ENCODE peak calls at places on chromosomes 3 and 15, in ten cellular contexts. Y, J, O, H, P, X, K, S, Z and W are unnamed samples. For H3K4me1, the result is how much of the 10 kb centered on the place peaks cover.

GRCh38 chr3:29152379-29152778 is 128.5 kb upstream of the RBMS3 start:
- DNase-seq in Y (no peak), J (no peak), O (no peak), H (no peak), P (no peak), X (no peak), K (no peak), S (peak), Z (peak), W (no peak)

GRCh38 chr3:36792342-36792741 is 28.0 kb upstream of the DCLK3 start:
- DNase-seq in Y (no peak), J (no peak), O (peak), H (peak), P (peak), X (no peak), K (no peak), S (peak), Z (peak), W (no peak)

GRCh38 chr3:109331692-109332091 is 5.7 kb downstream of the DPPA4 start:
- DNase-seq in Y (no peak), J (no peak), O (no peak), H (no peak), P (no peak), X (no peak), K (no peak), S (no peak), Z (no peak), W (no peak)

GRCh38 chr15:62439543-62440016 is 274.5 kb upstream of the C2CD4B start:
- DNase-seq in Y (no peak), J (no peak), O (no peak), H (no peak), P (no peak), X (no peak), K (no peak), S (no peak), Z (peak), W (no peak)

GRCh38 chr3:150928234-150928633 is 23.0 kb upstream of the MINDY4B start:
- DNase-seq in Y (no peak), J (no peak), O (no peak), H (no peak), P (no peak), X (no peak), K (no peak), S (no peak), Z (no peak), W (no peak)

GRCh38 chr3:101521251-101521701 is 8.3 kb upstream of the SENP7 start:
- DNase-seq in Y (peak), J (no peak), O (no peak), H (no peak), P (no peak), X (no peak), K (no peak), S (no peak), Z (no peak), W (no peak)

GRCh38 chr3:55091381-55092225 is 163.7 kb upstream of the LRTM1 start:
- DNase-seq in Y (no peak), J (no peak), O (no peak), H (no peak), P (peak), X (no peak), K (no peak), S (peak), Z (peak), W (no peak)

GRCh38 chr3:43019168-43019765 is 40.2 kb downstream of the GASK1A start:
- DNase-seq in Y (no peak), J (no peak), O (no peak), H (no peak), P (no peak), X (no peak), K (no peak), S (no peak), Z (no peak), W (no peak)

GRCh38 chr3:138197058-138197457 is 10.0 kb downstream of the ARMC8 start:
- DNase-seq in Y (no peak), J (no peak), O (no peak), H (peak), P (peak), X (no peak), K (peak), S (peak), Z (peak), W (no peak)

GRCh38 chr15:91193059-91193715 is 93.1 kb downstream of the SV2B start:
- DNase-seq in Y (no peak), J (no peak), O (no peak), H (no peak), P (no peak), X (no peak), K (no peak), S (no peak), Z (no peak), W (no peak)

GRCh38 chr3:15804553-15805095 is 6.8 kb upstream of the ANKRD28 start:
- DNase-seq in Y (no peak), J (no peak), O (no peak), H (no peak), P (peak), X (no peak), K (no peak), S (no peak), Z (no peak), W (no peak)

GRCh38 chr15:49370782-49371181 is 52.3 kb upstream of the FGF7 start:
- DNase-seq in Y (no peak), J (no peak), O (peak), H (no peak), P (no peak), X (no peak), K (no peak), S (peak), Z (peak), W (no peak)

GRCh38 chr15:91311986-91312385 is 211.9 kb downstream of the SV2B start:
- DNase-seq in Y (no peak), J (no peak), O (no peak), H (no peak), P (no peak), X (no peak), K (no peak), S (no peak), Z (no peak), W (no peak)

GRCh38 chr15:58564967-58565366 is 133.2 kb downstream of the LIPC start:
- DNase-seq in Y (no peak), J (no peak), O (no peak), H (no peak), P (no peak), X (no peak), K (no peak), S (no peak), Z (no peak), W (no peak)

GRCh38 chr15:62719316-62719715 is 323.2 kb upstream of the TPM1 start:
- DNase-seq in Y (no peak), J (no peak), O (no peak), H (peak), P (peak), X (no peak), K (no peak), S (no peak), Z (no peak), W (no peak)

GRCh38 chr3:87145553-87145952 is 81.6 kb upstream of the CHMP2B start:
- DNase-seq in Y (no peak), J (no peak), O (no peak), H (peak), P (no peak), X (no peak), K (no peak), S (peak), Z (peak), W (no peak)

GRCh38 chr15:57463360-57463759 is 87.1 kb downstream of the CGNL1 start:
- DNase-seq in Y (no peak), J (no peak), O (no peak), H (no peak), P (no peak), X (no peak), K (no peak), S (no peak), Z (no peak), W (no peak)

DNA sequence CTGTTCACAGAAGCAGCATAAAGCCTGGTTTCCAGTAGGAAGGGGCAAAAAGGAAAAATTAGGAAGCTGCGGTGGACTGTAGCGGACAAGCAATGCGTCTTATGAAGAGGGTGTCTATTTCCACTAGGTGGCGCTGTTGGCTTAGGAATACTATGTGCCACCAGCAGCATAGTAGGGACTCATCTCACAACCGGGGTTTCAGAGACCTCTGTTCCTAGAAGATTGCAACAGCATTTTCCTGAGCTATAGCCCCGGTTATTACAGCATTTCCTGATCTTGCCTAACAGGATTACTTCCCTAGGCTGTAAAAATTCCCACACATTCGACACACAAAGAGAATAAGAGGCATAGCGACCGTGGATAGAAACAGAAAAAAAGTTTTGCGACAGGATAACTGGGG is 683.0 kb downstream of the TBL1XR1 start:
- DNase-seq in Y (no peak), J (no peak), O (peak), H (peak), P (peak), X (no peak), K (no peak), S (peak), Z (peak), W (no peak)
- TF ChIP-seq CTCF in Y (no peak), J (peak), O (peak), H (peak), P (peak), X (peak), K (peak), S (peak), Z (peak), W (peak)

DNA sequence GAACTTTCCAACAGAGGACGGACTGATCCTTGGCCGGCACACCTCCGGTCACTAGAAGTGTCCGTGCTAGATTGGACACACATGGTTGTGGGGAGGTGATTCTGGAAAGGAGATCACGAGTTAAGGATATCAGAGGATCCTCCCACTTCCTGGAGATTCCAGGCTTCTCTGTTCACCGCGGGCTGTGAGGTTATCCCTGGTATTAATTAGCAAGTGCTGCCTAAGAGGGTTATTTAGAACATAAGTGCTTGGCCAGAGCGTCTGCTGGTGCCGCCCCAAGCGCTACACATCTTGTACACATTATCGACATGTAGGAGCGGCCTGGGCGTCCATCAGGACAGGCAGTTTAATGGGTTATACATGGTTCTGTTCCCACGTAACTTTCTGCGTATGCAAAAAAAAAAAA is 78.3 kb downstream of the CPN2 start:
- DNase-seq in Y (no peak), J (no peak), O (no peak), H (no peak), P (no peak), X (no peak), K (peak), S (no peak), Z (no peak), W (no peak)
- H3K4me1 ChIP-seq in Y (under half), J (half or more), O (under half), H (under half), P (under half), X (half or more), K (half or more), S (under half), Z (under half), W (under half)

GRCh38 chr3:141355242-141355641 is 13.1 kb upstream of the ZBTB38 start:
- DNase-seq in Y (no peak), J (no peak), O (no peak), H (no peak), P (no peak), X (no peak), K (no peak), S (no peak), Z (no peak), W (no peak)
- H3K4me3 ChIP-seq in Y (no peak), J (no peak), O (no peak), H (no peak), P (no peak), X (no peak), K (no peak), S (no peak), Z (no peak), W (no peak)

GRCh38 chr15:74240002-74240568 is 4.0 kb downstream of the CCDC33 start:
- DNase-seq in Y (no peak), J (no peak), O (peak), H (peak), P (peak), X (peak), K (peak), S (peak), Z (peak), W (peak)
- TF ChIP-seq CTCF in Y (no peak), J (peak), O (no peak), H (peak), P (peak), X (peak), K (peak), S (peak), Z (peak), W (peak)

DNA sequence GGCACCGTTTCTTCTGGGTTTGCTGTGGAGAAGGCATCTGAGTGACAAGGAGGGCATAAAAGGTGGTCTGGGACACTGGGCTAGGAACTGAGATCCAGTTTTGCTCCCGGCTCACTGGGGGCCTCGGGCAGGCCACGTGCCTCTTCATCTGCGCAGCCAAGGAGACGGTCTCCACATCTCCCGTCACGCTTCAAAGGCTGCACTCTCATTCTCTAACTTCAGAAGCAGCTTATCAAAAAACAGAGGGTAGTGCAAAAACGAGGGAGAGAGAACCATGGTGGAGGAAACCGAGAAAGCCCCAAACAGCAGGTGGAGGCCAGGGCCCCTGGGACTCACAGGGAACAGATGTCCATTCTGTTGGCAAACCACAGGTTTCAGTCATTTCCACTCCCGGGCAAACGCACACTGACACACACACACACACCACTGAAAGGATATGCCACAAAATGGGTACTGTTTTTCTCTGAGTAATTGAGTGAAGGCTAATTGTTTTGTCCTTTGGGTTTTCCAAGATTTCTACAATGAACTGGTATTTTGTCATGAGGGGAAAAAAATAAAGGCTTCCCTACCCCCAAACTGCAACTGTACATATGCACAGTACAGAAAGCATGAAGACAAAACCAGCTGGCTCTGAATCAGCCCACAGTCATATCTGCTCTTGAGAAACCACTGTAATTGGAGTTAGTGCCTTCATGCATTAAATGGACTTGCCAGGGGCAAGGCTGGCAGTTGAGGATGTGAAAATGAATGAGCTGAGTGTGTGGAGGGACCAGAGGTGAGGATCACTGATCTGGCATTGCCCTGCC is 71.9 kb downstream of the MGLL start:
- DNase-seq in Y (no peak), J (no peak), O (no peak), H (peak), P (peak), X (no peak), K (peak), S (peak), Z (peak), W (no peak)
- H3K4me1 ChIP-seq in Y (under half), J (half or more), O (under half), H (under half), P (half or more), X (half or more), K (under half), S (half or more), Z (under half), W (under half)

GRCh38 chr15:52673312-52673711 is 5.9 kb downstream of the ATOSA start:
- DNase-seq in Y (no peak), J (no peak), O (no peak), H (peak), P (no peak), X (no peak), K (no peak), S (peak), Z (no peak), W (no peak)
- H3K4me3 ChIP-seq in Y (no peak), J (no peak), O (no peak), H (no peak), P (no peak), X (no peak), K (no peak), S (no peak), Z (no peak), W (no peak)

DNA sequence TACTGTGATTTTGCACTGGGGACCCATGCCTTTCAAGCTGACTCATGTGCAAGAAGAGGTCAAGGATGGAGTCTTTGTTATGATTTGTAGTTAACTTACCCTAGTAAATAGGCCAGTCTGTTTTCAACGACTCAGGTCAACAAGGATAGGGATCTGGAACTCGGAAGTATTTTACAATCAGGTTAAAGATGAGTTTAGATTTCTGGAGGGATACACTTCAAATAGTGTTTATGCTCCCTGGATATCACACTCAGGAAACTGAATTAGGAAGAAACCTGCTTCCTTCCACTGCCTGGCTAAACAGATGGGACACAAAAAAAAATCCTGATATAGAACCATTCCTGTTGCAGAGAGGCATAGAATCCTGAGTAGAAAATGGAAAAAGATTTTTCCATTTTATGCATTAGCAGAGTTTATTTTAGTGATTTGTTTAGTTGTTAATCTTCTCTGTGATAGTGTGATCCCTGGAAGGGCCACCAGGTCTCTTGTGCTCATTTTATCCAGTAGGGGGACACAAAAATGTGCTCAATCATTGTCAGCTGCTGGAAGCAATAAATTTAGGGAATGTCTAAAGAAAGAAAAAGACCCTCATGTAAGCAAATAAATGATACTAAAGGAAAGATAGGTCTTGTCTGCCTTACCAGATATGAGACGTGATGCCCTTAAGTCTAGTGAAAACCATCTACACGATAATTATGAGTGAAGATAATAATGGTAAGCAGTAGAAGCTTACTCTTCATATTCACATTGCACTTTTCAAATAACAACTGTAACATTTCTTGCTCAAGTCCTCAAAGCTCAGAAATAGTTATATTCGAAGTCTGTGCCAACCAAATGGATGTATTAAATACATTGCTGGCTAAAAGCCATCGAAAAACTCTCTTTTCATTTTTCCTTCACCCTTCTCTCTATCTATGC is 452.1 kb upstream of the KCNMB2 start:
- DNase-seq in Y (no peak), J (no peak), O (no peak), H (no peak), P (no peak), X (no peak), K (no peak), S (peak), Z (peak), W (no peak)
- TF ChIP-seq CTCF in Y (peak), J (peak), O (peak), H (peak), P (peak), X (peak), K (peak), S (peak), Z (peak), W (peak)

DNA sequence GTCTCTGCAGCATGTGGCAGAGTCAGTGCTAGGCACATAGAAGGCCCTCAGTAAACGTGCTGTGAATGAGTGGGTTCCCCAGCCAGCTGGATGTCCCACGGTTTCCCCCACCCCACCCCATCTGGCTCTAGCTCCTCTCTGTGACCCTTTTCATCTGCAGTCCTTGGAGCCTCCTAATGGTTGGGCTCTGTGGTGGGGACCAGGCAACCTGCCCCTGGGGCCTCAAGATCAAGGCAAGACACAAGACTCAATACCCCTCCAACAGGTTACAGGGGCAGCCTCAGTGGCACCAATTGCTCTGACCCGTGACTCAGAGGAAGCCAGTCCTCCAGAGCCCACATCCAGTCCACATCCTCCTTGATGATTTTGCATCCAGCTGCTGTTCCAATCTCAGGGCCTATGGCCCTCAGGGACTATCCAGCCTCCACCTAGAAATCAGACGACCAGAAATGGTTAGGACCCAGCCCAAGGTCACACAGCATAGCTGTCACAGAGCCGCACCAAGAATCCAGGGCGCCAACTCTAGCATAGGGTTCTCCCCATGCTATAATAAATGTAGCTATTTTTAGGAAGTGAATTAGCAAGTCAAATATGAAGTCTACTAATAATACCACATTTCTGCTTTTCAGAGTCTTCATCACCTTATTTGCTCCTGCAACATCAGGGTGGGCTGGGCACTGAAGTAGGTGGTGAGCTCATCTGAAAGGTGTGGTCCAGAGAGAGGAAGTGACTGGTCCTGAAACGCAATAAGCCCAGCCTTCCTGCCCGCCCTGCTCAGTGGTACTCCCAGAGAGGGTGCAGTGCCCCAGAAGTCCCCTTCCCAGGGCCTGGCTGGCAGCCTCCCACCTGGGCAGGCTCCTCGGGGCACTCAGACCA is 17.4 kb upstream of the CYP11A1 start:
- DNase-seq in Y (peak), J (no peak), O (no peak), H (peak), P (peak), X (no peak), K (peak), S (peak), Z (no peak), W (no peak)
- H3K4me1 ChIP-seq in Y (under half), J (under half), O (under half), H (half or more), P (under half), X (under half), K (under half), S (half or more), Z (under half), W (under half)